ENCODE peak calls at places on chromosome 19, in eight cellular contexts. L is tibial artery, R is breast epithelium, U is tibial nerve, T is HepG2, G is thoracic aorta, Z is hepatocyte, C is left lung. F is an unnamed sample. For H3K4me1, H3K27me3 and H3K9me3, the result is how much of the 10 kb centered on the place peaks cover.

GRCh38 chr19:49954092-49954825 is 6.7 kb downstream of the SIGLEC11 start:
- DNase-seq in Z (no peak), C (no peak), L (peak), T (peak), U (no peak), G (no peak), R (peak), F (peak)

GRCh38 chr19:55611300-55611982 is 6.0 kb downstream of the ZNF865 start:
- DNase-seq in T (no peak), L (no peak), U (no peak), G (no peak), R (no peak), Z (no peak), C (no peak), F (no peak)

GRCh38 chr19:28217064-28217463 is 995.9 kb downstream of the UQCRFS1 start:
- DNase-seq in Z (no peak), L (no peak), T (no peak), U (no peak), G (no peak), R (no peak), C (no peak), F (no peak)

GRCh38 chr19:6288737-6289136 is 9.0 kb upstream of the MLLT1 start:
- DNase-seq in L (no peak), U (no peak), G (no peak), R (no peak), C (no peak), T (no peak), Z (no peak), F (no peak)

GRCh38 chr19:40689339-40690049 is 957 bp downstream of the NUMBL start:
- DNase-seq in L (peak), U (no peak), C (peak), T (no peak), Z (no peak), G (no peak), R (no peak), F (no peak)

GRCh38 chr19:18764591-18765051 is 26.5 kb downstream of the COMP start:
- DNase-seq in R (no peak), C (no peak), Z (no peak), U (no peak), G (no peak), T (no peak), L (no peak), F (no peak)

GRCh38 chr19:7868326-7868670 is 5.9 kb downstream of the PRR36 start:
- DNase-seq in Z (no peak), U (no peak), T (no peak), C (no peak), R (no peak), L (no peak), G (no peak), F (no peak)

GRCh38 chr19:52198678-52199077 is 8.8 kb downstream of the PPP2R1A start:
- DNase-seq in R (no peak), L (no peak), U (no peak), T (no peak), C (no peak), Z (no peak), G (no peak), F (no peak)

GRCh38 chr19:5966215-5966614 is 11.7 kb downstream of the RANBP3 start:
- DNase-seq in T (no peak), L (no peak), Z (peak), C (no peak), G (no peak), U (no peak), R (no peak), F (peak)

GRCh38 chr19:34075661-34076091 is 96.6 kb upstream of the LSM14A start:
- DNase-seq in C (no peak), Z (no peak), L (no peak), U (no peak), T (no peak), G (no peak), R (no peak), F (peak)

GRCh38 chr19:801030-801860 is 4.0 kb downstream of the PTBP1 start:
- DNase-seq in R (no peak), T (no peak), U (no peak), G (peak), C (peak), Z (no peak), L (peak), F (peak)

GRCh38 chr19:11200015-11200574 is 2.8 kb upstream of the KANK2 start:
- DNase-seq in R (no peak), U (no peak), T (no peak), G (no peak), C (no peak), Z (no peak), L (no peak), F (no peak)
- H3K4me1 ChIP-seq in R (under half), U (under half), T (under half), G (half or more), C (under half), Z (under half), L (half or more), F (under half)

DNA sequence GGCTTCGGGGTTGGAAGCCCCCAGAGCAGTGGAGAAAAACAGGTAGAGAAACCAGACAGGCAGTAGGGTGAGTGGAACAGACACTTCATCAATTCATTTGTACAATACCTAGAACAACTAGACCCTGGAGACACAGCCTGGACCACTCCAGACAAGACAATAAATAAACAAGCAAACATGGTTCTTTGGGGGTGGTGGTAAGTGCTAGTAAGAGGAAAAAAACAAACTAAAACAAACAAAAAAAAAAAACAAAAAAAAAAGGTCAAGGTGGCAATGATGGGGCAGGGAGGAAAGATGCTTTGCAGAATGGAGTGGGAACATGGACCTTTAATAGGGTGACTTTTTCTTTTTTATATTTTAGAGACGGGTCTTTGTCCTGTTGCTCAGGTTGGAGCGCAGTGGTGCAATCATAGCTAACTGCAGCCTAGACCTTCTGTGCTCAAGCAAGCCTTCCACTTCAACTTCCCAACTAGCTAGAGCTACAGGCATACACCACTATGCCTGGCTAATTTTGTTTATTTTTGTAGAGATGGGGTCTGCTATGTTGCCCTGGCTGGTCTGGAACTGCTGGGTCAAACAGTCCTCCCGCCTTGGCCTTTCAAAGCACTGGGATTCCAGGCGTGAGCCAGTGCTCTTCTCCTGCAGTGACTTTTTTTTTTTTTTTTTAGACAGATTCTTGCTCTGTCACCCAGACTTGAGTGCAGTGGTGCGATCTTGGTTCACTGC is 3.1 kb downstream of the JUNB start:
- DNase-seq in T (no peak), R (no peak), G (no peak), L (no peak), U (no peak), Z (no peak), C (no peak), F (peak)
- H3K27me3 ChIP-seq in T (under half), R (under half), G (under half), L (under half), U (under half), Z (under half), C (under half), F (under half)

DNA sequence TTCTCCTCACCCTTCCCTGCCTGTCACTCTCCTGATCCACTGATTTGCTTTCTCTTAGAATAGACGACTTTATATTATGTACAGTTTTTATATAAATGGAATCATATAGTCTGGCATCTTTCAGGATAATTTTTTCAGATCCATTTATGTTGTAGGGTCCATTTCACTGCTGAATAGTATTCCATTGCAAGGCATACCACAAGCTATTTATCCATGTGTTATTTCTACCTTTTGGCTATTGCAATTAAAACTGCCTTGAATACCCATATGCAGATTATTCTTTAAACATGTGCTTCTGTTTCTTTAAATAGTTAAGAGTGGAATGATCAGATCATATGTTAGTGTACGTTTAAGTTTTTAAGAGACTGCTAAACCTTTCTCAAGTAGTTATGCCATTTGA is 17.8 kb upstream of the ZNF177 start:
- DNase-seq in U (no peak), Z (no peak), T (no peak), R (no peak), C (no peak), L (no peak), G (no peak), F (no peak)
- H3K9me3 ChIP-seq in U (under half), Z (half or more), T (half or more), R (half or more), C (under half), L (half or more), G (half or more), F (under half)

GRCh38 chr19:46976845-46977320 is 42.8 kb upstream of the NPAS1 start:
- DNase-seq in U (no peak), T (no peak), R (no peak), L (peak), Z (peak), C (peak), G (no peak), F (peak)
- H3K4me1 ChIP-seq in U (under half), T (under half), R (under half), L (half or more), Z (under half), C (half or more), G (half or more), F (under half)

F was measured in cardiac muscle cell.